ENCODE peak calls at places on chromosomes 4 and X, in eight cellular contexts. H is WERI-Rb-1, E is GM23338, N is neural crest cell, U is BE2C, R is IMR-90, T is lung, Z is foreskin fibroblast. S is an unnamed sample.

GRCh38 chr4:91837608-91838029 is 466.1 kb upstream of the GRID2 start:
- DNase-seq in E (no peak), H (no peak), Z (no peak), R (no peak), U (no peak), N (no peak), T (no peak), S (no peak)

GRCh38 chr4:104941661-104942062 is 205.0 kb upstream of the TET2 start:
- DNase-seq in H (no peak), Z (no peak), R (no peak), T (no peak), N (no peak), U (no peak), E (no peak), S (no peak)

GRCh38 chr4:119729815-119730643 is 101.4 kb upstream of the PDE5A start:
- DNase-seq in N (no peak), Z (peak), R (peak), E (no peak), H (no peak), U (peak), T (no peak), S (no peak)

GRCh38 chrX:41384041-41384705 is 50.2 kb downstream of the DDX3X start:
- DNase-seq in R (peak), N (no peak), H (no peak), E (peak), T (peak), Z (peak), U (no peak), S (peak)

GRCh38 chr4:190020790-190021717 is 6.0 kb downstream of the FRG2 start:
- DNase-seq in H (peak), N (no peak), R (peak), E (peak), T (peak), U (peak), Z (no peak), S (no peak)

GRCh38 chr4:104973708-104974107 is 173.0 kb upstream of the TET2 start:
- DNase-seq in H (no peak), R (no peak), Z (no peak), N (no peak), T (no peak), U (no peak), E (no peak), S (no peak)

GRCh38 chrX:151393514-151393913 is 3.5 kb upstream of the VMA21 start:
- DNase-seq in T (no peak), U (no peak), R (no peak), H (no peak), Z (no peak), E (peak), N (no peak), S (peak)

GRCh38 chr4:141275834-141276233 is 55.1 kb downstream of the ZNF330 start:
- DNase-seq in E (no peak), R (peak), N (no peak), Z (peak), T (no peak), U (no peak), H (no peak), S (no peak)

GRCh38 chr4:121957266-121957665 is 5.4 kb upstream of the TRPC3 start:
- DNase-seq in U (no peak), T (no peak), E (no peak), N (no peak), Z (no peak), H (no peak), R (no peak), S (no peak)

GRCh38 chrX:18252644-18253359 is 32.1 kb upstream of the BEND2 start:
- DNase-seq in T (no peak), U (no peak), Z (peak), R (peak), H (no peak), E (peak), N (no peak), S (no peak)

GRCh38 chr4:78309352-78309751 is 242.2 kb upstream of the ANXA3 start:
- DNase-seq in E (no peak), U (no peak), Z (no peak), R (no peak), T (no peak), H (no peak), N (no peak), S (no peak)

GRCh38 chr4:156825074-156825473 is 146.5 kb downstream of the PDGFC start:
- DNase-seq in U (no peak), H (no peak), T (no peak), Z (no peak), N (no peak), R (no peak), E (no peak), S (no peak)

GRCh38 chrX:76428243-76429130 is 977 bp downstream of the MAGEE1 start:
- DNase-seq in N (no peak), Z (no peak), E (peak), H (peak), T (no peak), U (peak), R (no peak), S (no peak)

DNA sequence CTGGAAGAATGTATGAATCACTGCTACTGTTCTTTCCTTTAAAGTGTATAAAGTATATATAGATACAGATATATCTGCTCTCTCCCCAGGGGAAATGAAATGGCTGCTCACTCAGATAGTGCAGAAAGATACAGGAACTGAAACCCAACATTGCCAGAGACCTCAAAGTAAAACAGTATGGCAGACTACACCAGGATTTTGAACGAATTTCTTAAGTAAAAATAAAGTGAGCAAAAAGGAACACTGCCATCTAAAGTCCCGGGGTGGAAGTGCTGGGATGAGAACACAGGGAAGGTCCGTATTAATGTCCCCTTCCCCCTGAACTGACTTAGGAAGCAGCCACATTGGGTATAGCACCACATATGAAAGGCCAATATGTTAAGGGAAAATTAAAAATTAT is 93.4 kb downstream of the TMA16 start:
- DNase-seq in T (no peak), U (peak), N (no peak), R (no peak), E (peak), Z (no peak), H (peak), S (peak)
- TF ChIP-seq CTCF in T (no peak), U (peak), N (peak), R (peak), E (peak), Z (no peak), H (peak), S (peak)

DNA sequence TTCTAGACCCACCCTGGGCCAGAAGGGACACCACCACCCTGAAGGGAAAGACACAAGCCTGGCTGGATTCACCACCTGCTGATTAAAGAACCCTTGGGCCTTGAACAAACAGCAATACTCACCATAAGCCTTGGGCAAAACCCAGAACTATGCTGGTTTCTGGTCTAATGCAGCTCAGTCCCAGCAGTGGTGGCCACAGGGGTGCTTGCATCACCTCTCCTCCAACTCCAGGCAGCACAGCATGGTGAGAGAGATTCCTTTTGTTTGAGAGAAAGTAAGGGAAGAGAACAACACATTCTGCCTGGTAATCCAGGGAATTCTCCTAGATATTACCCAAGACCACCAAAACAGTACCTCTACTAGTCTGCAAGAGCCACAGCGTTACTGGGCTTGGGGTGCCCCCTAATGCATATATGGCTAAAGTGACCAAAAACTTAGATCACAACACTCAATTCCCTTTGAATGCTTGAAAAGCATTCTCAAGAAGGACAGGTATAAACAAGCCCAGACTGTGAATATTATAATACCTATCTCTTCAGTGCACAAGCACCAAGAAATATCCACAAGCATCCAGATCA is 25.7 kb downstream of the RNF128 start:
- DNase-seq in N (no peak), U (no peak), H (no peak), E (peak), Z (peak), T (no peak), R (peak), S (peak)
- TF ChIP-seq CTCF in N (peak), U (no peak), H (no peak), E (peak), Z (peak), T (no peak), R (peak), S (peak)

DNA sequence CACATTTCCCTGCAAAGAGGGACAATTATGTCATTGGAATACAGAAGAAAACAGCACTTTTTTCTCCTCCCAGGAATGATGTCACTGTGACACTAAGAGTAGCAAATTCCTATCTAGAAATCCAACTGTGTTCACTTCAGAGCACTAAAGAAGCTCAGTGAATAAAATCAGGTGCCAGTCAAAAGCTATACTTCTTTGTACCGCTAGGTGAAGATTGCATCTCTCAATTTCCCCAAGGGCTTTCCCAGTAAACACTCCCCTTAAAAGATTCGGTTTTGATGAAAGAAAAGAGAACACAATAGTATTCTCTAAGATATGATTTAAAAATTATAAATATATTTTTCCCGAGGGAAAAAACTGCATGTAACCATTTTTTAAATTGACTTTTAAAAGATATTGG is 104.7 kb upstream of the MID1 start:
- DNase-seq in H (no peak), E (peak), R (peak), Z (no peak), T (no peak), U (no peak), N (no peak), S (no peak)
- TF ChIP-seq CTCF in H (peak), E (peak), R (peak), Z (no peak), T (no peak), U (peak), N (peak), S (peak)

GRCh38 chr4:111937368-111937767 is 207.9 kb upstream of the FAM241A start:
- DNase-seq in U (no peak), R (peak), E (peak), N (no peak), H (no peak), Z (no peak), T (no peak), S (no peak)
- TF ChIP-seq CTCF in U (peak), R (peak), E (peak), N (peak), H (peak), Z (peak), T (no peak), S (peak)

GRCh38 chr4:180913750-180914149 is 1329.5 kb upstream of the TENM3 start:
- DNase-seq in E (no peak), N (no peak), T (no peak), R (peak), U (no peak), H (no peak), Z (no peak), S (no peak)

GRCh38 chr4:180909279-180909678 is 1333.9 kb upstream of the TENM3 start:
- DNase-seq in U (peak), E (peak), N (no peak), T (no peak), Z (no peak), R (peak), H (peak), S (peak)
- TF ChIP-seq CTCF in U (peak), E (peak), N (peak), T (no peak), Z (peak), R (peak), H (peak), S (peak)

GRCh38 chrX:14064632-14065432 is 35.1 kb upstream of the GEMIN8 start:
- DNase-seq in R (peak), U (no peak), T (no peak), Z (no peak), N (no peak), E (no peak), H (no peak), S (no peak)
- TF ChIP-seq CTCF in R (no peak), U (no peak), T (no peak), Z (no peak), N (no peak), E (no peak), H (no peak), S (no peak)

DNA sequence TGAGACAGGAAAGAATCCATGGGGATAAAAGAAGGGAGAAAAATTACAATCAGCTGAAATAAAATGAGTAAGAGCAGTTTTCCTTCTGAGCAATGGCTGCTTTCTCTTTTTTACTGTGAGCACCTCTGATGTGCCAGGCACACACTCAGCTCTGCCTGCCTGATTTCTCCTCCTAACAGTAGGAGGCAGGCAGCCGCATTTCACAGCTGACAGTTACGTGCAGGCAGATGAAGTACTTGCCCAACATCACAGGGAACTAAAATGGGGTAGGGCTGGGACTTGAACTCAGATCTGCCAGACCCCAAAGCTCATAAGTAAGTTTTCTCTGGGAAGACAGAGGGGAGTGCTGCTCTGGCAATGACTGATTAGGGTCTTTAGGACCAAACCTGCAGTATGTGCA is 54.6 kb downstream of the C4orf50 start:
- DNase-seq in E (peak), R (no peak), N (no peak), H (peak), T (no peak), Z (no peak), U (no peak), S (no peak)
- TF ChIP-seq CTCF in E (peak), R (no peak), N (no peak), H (peak), T (no peak), Z (no peak), U (peak), S (no peak)

GRCh38 chr4:86498560-86499166 is 95.5 kb upstream of the PTPN13 start:
- DNase-seq in U (peak), H (peak), N (no peak), E (peak), T (no peak), Z (peak), R (peak), S (peak)

GRCh38 chr4:86497980-86498379 is 96.1 kb upstream of the PTPN13 start:
- DNase-seq in E (no peak), U (no peak), R (no peak), Z (no peak), H (no peak), T (no peak), N (no peak), S (no peak)

GRCh38 chr4:86497131-86497530 is 97.0 kb upstream of the PTPN13 start:
- DNase-seq in U (no peak), R (no peak), H (no peak), T (no peak), Z (peak), E (no peak), N (no peak), S (no peak)

GRCh38 chr4:86493460-86493859 is 100.7 kb upstream of the PTPN13 start:
- DNase-seq in R (peak), T (no peak), E (peak), U (no peak), N (no peak), H (no peak), Z (peak), S (no peak)

DNA sequence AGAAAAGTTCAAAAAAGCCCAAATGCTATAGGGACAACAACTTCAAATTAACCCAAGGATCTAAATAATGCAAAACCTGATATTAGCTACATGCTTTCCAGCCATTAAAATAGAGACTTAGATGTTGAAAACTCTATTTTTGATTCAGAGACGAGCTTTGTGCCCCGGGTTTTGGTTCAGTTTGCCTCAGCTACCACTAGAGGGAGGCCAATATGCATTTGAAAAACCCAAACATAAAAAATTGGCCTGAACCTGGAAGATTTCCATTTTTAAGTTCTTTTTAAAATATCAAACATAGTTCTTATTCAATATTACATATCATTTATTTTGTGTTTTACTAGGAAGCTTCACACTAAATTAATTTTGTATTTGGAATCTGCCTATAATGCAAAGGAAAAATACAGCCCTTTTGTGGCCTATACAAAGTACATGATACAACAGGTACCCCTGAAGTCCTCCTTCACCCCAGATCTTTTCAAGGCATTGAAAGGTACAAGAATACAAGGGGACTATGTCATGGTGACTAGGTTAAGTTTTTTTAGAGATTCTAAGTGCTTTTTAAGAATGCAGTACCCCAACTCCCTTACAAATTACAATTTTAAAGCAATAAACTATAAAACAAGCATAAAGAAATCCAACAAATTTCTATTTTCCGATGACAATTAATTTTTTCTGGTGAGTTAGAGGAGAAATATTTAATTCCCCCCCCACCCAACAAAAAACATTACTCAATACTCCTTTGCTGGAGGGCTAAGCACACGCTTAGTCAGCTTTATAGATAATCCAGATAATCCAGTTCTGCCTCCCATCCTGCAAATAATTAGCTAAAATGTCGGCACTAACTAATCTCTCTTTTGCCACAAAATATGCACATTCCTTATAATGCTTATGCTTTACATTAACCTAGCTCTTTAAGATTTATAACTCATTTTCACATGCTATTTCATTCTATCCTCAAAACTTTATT is 97.7 kb upstream of the PTPN13 start:
- DNase-seq in T (no peak), H (peak), U (peak), R (peak), E (peak), Z (peak), N (peak), S (peak)
- TF ChIP-seq CTCF in T (peak), H (peak), U (peak), R (peak), E (peak), Z (peak), N (peak), S (peak)

GRCh38 chr4:152045781-152046571 is 285.2 kb upstream of the GATB start:
- DNase-seq in T (peak), R (no peak), N (peak), Z (no peak), U (peak), E (peak), H (peak), S (no peak)
- TF ChIP-seq CTCF in T (peak), R (peak), N (peak), Z (peak), U (no peak), E (peak), H (peak), S (peak)

DNA sequence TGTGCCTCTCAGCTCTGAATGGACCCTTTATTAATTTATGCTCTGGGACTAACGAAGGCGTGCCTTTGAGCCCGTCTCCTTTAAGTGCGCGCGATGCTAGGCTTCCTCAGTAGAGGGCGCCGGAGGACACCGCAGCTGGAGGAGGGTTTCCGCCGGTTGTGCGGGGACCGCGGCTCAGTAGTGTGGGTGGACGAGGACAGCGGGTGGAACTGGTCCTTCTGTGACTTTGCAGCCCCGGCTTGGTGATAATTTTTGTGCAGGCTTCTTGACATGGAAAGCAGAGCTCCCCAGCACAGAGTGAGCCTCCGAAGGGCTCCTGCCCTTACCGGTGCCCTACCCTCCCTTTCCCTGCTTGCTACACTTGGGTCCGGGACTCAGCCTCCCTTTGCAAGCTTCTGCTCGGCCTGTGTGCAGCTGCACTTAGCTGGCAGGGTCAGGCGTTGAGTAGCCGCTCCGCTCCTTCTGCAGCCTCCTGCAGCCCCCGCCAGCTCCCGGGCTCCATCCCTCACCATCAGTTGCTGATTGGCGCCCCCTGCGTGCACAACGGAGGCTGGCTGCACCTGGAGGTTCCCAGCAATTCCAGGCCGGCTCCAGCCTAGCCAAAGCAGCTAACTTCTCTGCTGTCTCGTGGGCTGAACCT is 26.8 kb upstream of the BOD1L1 start:
- DNase-seq in Z (peak), H (peak), R (peak), N (peak), E (peak), U (peak), T (peak), S (peak)
- TF ChIP-seq CTCF in Z (peak), H (peak), R (peak), N (peak), E (peak), U (peak), T (peak), S (peak)